ENCODE peak calls at places on chromosomes 11 and 22, in six cellular contexts. V is anterior cingulate cortex, F is cardiac fibroblast, R is spleen, B is stomach, L is substantia nigra. K is an unnamed sample.

GRCh38 chr22:47369020-47369419 is 606.6 kb downstream of the TBC1D22A start:
- DNase-seq in V (no peak), R (no peak), L (no peak), B (peak; percentile 10), F (no peak), K (no peak)

GRCh38 chr22:19126874-19127273 is 4.2 kb upstream of the TSSK2 start:
- DNase-seq in B (no peak), V (no peak), L (no peak), R (no peak), F (no peak), K (no peak)

GRCh38 chr22:42074153-42074750 is at the start of gene PHETA2:
- DNase-seq in V (no peak), L (no peak), R (peak; percentile 87), B (peak; percentile 61), F (peak; percentile 53), K (no peak)

GRCh38 chr11:68461284-68461861 is 821 bp downstream of the PPP6R3 start:
- DNase-seq in R (peak; percentile 25), B (no peak), L (no peak), V (no peak), F (no peak), K (no peak)

GRCh38 chr11:109641549-109641948 is 219.6 kb downstream of the C11orf87 start:
- DNase-seq in R (no peak), B (no peak), L (no peak), V (no peak), F (peak; percentile 55), K (no peak)

GRCh38 chr22:23098718-23099524 is 28.6 kb downstream of the GNAZ start:
- DNase-seq in L (peak; percentile 76), B (peak; percentile 85), R (no peak), V (peak; percentile 45), F (no peak), K (no peak)

GRCh38 chr22:22767876-22768602 is 119.6 kb upstream of the IGLL5 start:
- DNase-seq in F (peak; percentile 30), B (no peak), R (no peak), V (no peak), L (no peak), K (no peak)

GRCh38 chr11:120108785-120109168 is 29.1 kb downstream of the TRIM29 start:
- DNase-seq in F (no peak), L (no peak), V (no peak), R (no peak), B (no peak), K (no peak)

GRCh38 chr11:83628622-83629347 is 342.6 kb upstream of the CCDC90B start:
- DNase-seq in F (no peak), V (no peak), B (no peak), L (no peak), R (no peak), K (peak; percentile 84)

GRCh38 chr11:102171101-102171500 is 60.9 kb downstream of the YAP1 start:
- DNase-seq in B (no peak), R (no peak), L (no peak), V (no peak), F (peak; percentile 87), K (no peak)

GRCh38 chr11:119087747-119088241 is 3.1 kb downstream of the HMBS start:
- DNase-seq in V (no peak), B (no peak), R (no peak), F (no peak), L (no peak), K (no peak)

GRCh38 chr11:117908959-117909610 is 20.1 kb downstream of the TMPRSS13 start:
- DNase-seq in R (no peak), B (no peak), L (no peak), V (no peak), F (no peak), K (no peak)

GRCh38 chr11:130428271-130428670 is at the start of gene ADAMTS8:
- DNase-seq in L (peak; percentile 24), V (no peak), B (no peak), F (no peak), R (no peak), K (no peak)

GRCh38 chr11:27672836-27673464 is 27.3 kb downstream of the BDNF start:
- DNase-seq in F (peak; percentile 74), L (no peak), B (no peak), R (no peak), V (no peak), K (no peak)

GRCh38 chr22:30602049-30602448 is 4.9 kb upstream of the TCN2 start:
- DNase-seq in L (no peak), V (no peak), R (no peak), B (no peak), F (peak; percentile 53), K (no peak)

GRCh38 chr11:126084608-126084912 is 21.9 kb upstream of the CDON start:
- DNase-seq in V (no peak), B (no peak), R (no peak), L (no peak), F (no peak), K (no peak)

GRCh38 chr11:65653229-65654225 is 9.2 kb downstream of the RELA start:
- DNase-seq in R (peak; percentile 59), L (no peak), B (peak; percentile 77), V (peak; percentile 42), F (no peak), K (no peak)

GRCh38 chr22:27197618-27198017 is 540.2 kb downstream of the MIAT start:
- DNase-seq in F (no peak), L (no peak), B (no peak), R (no peak), V (no peak), K (no peak)

GRCh38 chr22:37163618-37164534 is 14.2 kb upstream of the IL2RB start:
- DNase-seq in R (peak; percentile 85), B (no peak), F (no peak), L (no peak), V (no peak), K (no peak)

GRCh38 chr11:12189543-12190235 is 79.3 kb downstream of the MICAL2 start:
- DNase-seq in B (no peak), F (no peak), V (no peak), R (no peak), L (no peak), K (peak; percentile 92)

GRCh38 chr11:1834791-1835670 is at the start of gene SYT8:
- DNase-seq in L (no peak), B (peak; percentile 48), R (peak; percentile 72), F (no peak), V (no peak), K (no peak)

GRCh38 chr22:19353363-19354131 is 62.0 kb upstream of the CLTCL1 start:
- DNase-seq in L (no peak), F (no peak), V (no peak), B (no peak), R (no peak), K (no peak)

GRCh38 chr22:47957649-47958048 is 1195.2 kb downstream of the TBC1D22A start:
- DNase-seq in L (no peak), F (no peak), R (no peak), B (no peak), V (no peak), K (no peak)

GRCh38 chr11:16536513-16536912 is 180.2 kb upstream of the SOX6 start:
- DNase-seq in F (no peak), L (no peak), V (no peak), R (peak; percentile 57), B (no peak), K (no peak)

GRCh38 chr11:58301576-58301975 is 33.5 kb upstream of the OR10W1 start:
- DNase-seq in F (peak; percentile 86), L (no peak), V (no peak), R (no peak), B (no peak), K (no peak)

GRCh38 chr22:43560651-43561050 is 148.8 kb downstream of the MPPED1 start:
- DNase-seq in R (no peak), L (no peak), F (no peak), V (no peak), B (no peak), K (no peak)

GRCh38 chr22:49735411-49736311 is 92.0 kb downstream of the BRD1 start:
- DNase-seq in R (no peak), V (no peak), F (no peak), L (no peak), B (peak; percentile 23), K (no peak)

GRCh38 chr22:29344137-29344536 is 28.6 kb upstream of the RASL10A start:
- DNase-seq in V (peak; percentile 80), R (no peak), F (peak; percentile 93), B (peak; percentile 88), L (peak; percentile 43), K (peak; percentile 89)

GRCh38 chr11:62150887-62151736 is 27.3 kb downstream of the INCENP start:
- DNase-seq in L (no peak), F (no peak), R (peak; percentile 23), B (peak; percentile 16), V (no peak), K (no peak)

GRCh38 chr22:38452373-38453064 is 2.5 kb downstream of the KCNJ4 start:
- DNase-seq in L (no peak), V (peak; percentile 79), F (no peak), R (no peak), B (no peak), K (no peak)

GRCh38 chr11:44622721-44623258 is 57.3 kb downstream of the CD82 start:
- DNase-seq in V (no peak), R (peak; percentile 63), L (no peak), B (peak; percentile 10), F (no peak), K (no peak)

GRCh38 chr11:27241316-27242122 is 121.5 kb downstream of the CCDC34 start:
- DNase-seq in L (no peak), R (no peak), F (peak; percentile 86), B (no peak), V (no peak), K (no peak)

GRCh38 chr11:130576146-130576545 is 127.7 kb downstream of the ADAMTS15 start:
- DNase-seq in R (no peak), B (no peak), V (no peak), F (no peak), L (no peak), K (no peak)

GRCh38 chr11:45879803-45880685 is 5.4 kb upstream of the MAPK8IP1 start:
- DNase-seq in R (no peak), V (peak; percentile 51), B (no peak), F (peak; percentile 15), L (no peak), K (peak; percentile 64)

GRCh38 chr11:132064987-132065620 is 694.7 kb downstream of the NTM start:
- DNase-seq in R (no peak), B (no peak), V (no peak), L (peak; percentile 27), F (peak; percentile 100), K (no peak)

GRCh38 chr11:35364101-35364780 is 55.1 kb downstream of the SLC1A2 start:
- DNase-seq in F (peak; percentile 92), B (peak; percentile 69), R (no peak), L (no peak), V (peak; percentile 53), K (no peak)